ENCODE peak calls at places on chromosomes 16 and 17, in seven cellular contexts. M is SK-N-SH, X is HCT116, B is stomach, K is sigmoid colon, E is GM23338, V is spleen. T is an unnamed sample. For H3K4me1, the result is how much of the 10 kb centered on the place peaks cover.

GRCh38 chr17:78127240-78127887 is 1.2 kb downstream of the TMC6 start:
- DNase-seq in E (no peak), V (peak), M (peak), K (peak), X (no peak), B (peak), T (peak)

GRCh38 chr16:3774156-3774767 is 56.9 kb upstream of the TRAP1 start:
- DNase-seq in B (no peak), M (no peak), K (no peak), E (no peak), V (no peak), X (no peak), T (no peak)

GRCh38 chr16:81493755-81494433 is 49.3 kb downstream of the CMIP start:
- DNase-seq in M (no peak), B (peak), V (peak), K (no peak), X (peak), E (no peak), T (peak)

GRCh38 chr16:72523087-72523486 is 351.1 kb upstream of the PMFBP1 start:
- DNase-seq in K (no peak), V (no peak), E (no peak), M (no peak), X (no peak), B (no peak), T (no peak)

GRCh38 chr16:30065943-30066881 is 652 bp downstream of the ALDOA start:
- DNase-seq in B (no peak), E (peak), V (no peak), M (peak), K (no peak), X (no peak), T (no peak)

GRCh38 chr16:89506791-89507191 is 1.4 kb upstream of the SPG7 start:
- DNase-seq in M (no peak), E (no peak), B (no peak), X (no peak), V (no peak), K (no peak), T (no peak)

GRCh38 chr16:28574925-28575324 is 21.2 kb downstream of the SGF29 start:
- DNase-seq in V (no peak), B (no peak), M (peak), E (no peak), X (no peak), K (no peak), T (no peak)

GRCh38 chr16:48535831-48536599 is 74.0 kb downstream of the N4BP1 start:
- DNase-seq in E (peak), B (no peak), X (no peak), M (no peak), K (peak), V (peak), T (peak)

GRCh38 chr17:79252886-79253285 is 178.3 kb downstream of the ENGASE start:
- DNase-seq in E (no peak), K (no peak), V (no peak), X (no peak), B (no peak), M (no peak), T (no peak)

GRCh38 chr17:69141802-69142472 is at the start of gene ABCA6:
- DNase-seq in V (no peak), B (no peak), K (no peak), X (no peak), E (no peak), M (no peak), T (no peak)

GRCh38 chr16:11473728-11474127 is 113.0 kb downstream of the LITAF start:
- DNase-seq in E (no peak), B (no peak), V (no peak), K (no peak), X (no peak), M (no peak), T (no peak)

GRCh38 chr16:1677339-1677738 is 740 bp upstream of the JPT2 start:
- DNase-seq in B (no peak), K (no peak), V (no peak), M (no peak), X (no peak), E (peak), T (no peak)

DNA sequence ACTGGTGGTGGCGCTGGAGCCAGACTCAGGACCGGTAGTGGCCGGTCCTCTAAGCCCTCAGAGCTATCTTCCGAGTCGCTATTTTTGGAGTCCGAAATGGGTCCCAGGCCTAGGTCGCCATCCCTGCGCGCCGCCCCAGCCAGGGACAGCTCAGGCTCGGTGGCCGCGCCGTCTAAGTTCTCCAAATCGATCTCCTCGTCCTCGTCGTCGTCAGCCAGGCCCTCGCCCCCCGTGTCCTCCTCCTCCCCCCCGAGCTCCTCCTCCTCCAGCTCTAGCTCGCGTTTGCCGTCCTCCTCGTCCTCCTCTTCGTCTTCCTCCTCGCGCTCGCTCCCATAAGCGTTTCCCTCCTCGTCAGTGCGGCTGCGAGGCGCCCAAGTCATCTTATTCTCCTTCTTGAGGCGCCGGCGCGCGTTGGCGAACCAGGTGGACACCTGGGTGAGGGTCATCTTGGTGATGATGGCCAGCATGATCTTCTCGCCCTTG is 1.6 kb downstream of the IRX3 start:
- DNase-seq in X (no peak), B (no peak), V (no peak), M (peak), E (peak), K (no peak), T (no peak)
- H3K4me1 ChIP-seq in X (under half), B (under half), V (under half), M (under half), E (under half), K (under half), T (under half)

DNA sequence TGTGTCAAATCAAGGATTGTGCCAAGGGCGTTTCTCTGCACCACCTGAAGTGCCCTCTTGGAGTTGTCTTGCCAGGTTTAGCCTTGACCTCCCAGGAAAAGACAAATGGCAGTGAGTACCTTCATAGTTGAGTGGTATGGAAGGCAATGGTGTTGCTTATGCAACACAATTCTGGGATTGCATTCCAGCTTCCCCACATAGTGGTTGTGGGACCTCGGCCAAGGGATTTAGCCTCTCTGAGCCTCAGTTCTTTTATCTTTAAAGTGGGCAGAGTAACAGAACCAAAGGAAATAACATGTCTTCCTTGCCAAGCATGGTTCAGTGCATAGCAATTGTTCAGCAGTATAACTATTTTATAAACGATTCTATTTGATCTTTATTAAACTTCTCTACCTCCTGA is 49.4 kb downstream of the CCDC42 start:
- DNase-seq in B (no peak), X (no peak), V (no peak), M (no peak), E (no peak), K (no peak), T (no peak)
- TF ChIP-seq POLR2AphosphoS5 in B (no peak), X (no peak), V (no peak), M (no peak), E (no peak), K (no peak), T (no peak)

GRCh38 chr16:86245351-86245750 is 265.0 kb upstream of the FOXF1 start:
- DNase-seq in B (no peak), V (no peak), M (no peak), E (no peak), X (no peak), K (no peak), T (no peak)

GRCh38 chr16:86243571-86244154 is 266.7 kb upstream of the FOXF1 start:
- DNase-seq in X (no peak), V (no peak), M (no peak), B (no peak), K (peak), E (no peak), T (no peak)

GRCh38 chr16:86245895-86246294 is 264.4 kb upstream of the FOXF1 start:
- DNase-seq in V (no peak), X (no peak), K (peak), B (no peak), M (no peak), E (no peak), T (no peak)

GRCh38 chr16:86244188-86244587 is 266.1 kb upstream of the FOXF1 start:
- DNase-seq in E (no peak), X (no peak), B (no peak), K (no peak), V (no peak), M (no peak), T (no peak)

GRCh38 chr16:86244936-86245335 is 265.4 kb upstream of the FOXF1 start:
- DNase-seq in X (no peak), V (no peak), E (no peak), B (no peak), K (no peak), M (no peak), T (no peak)
- H3K4me1 ChIP-seq in X (under half), V (under half), E (under half), B (under half), K (under half), M (under half), T (under half)

DNA sequence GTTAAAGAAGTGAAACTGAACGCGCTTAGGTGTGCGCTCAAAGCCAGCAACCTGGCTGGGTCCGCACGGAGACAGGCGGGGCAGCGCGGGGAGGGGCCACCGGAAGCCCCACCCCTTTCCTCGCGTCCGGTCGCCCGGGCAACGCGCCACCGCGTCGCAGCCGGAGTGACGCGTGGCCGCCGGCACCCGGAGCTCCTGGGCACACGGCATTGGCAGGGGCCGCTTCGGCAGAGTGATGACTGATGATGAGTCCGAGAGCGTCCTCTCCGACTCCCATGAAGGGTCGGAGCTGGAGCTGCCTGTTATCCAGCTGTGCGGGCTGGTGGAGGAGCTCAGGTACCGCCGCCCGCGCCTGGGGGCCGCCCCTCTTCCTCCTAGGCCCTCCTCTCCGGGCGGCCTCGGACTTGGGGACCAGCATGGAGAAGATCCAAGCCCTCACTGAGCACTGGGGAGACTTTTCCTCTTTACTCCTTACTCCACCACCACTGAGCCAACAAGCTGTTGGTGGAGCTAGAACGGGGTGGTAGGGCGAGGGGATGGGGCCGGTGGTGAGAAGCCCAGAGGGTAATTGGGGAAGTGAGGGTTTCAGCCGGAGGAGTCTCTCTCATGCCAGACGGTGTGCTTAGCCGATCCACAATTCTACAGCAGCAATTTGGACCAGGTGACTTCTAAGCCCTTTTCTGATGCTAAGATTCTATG is 44.9 kb downstream of the PRSS54 start:
- DNase-seq in X (peak), E (peak), M (peak), B (peak), K (peak), V (peak), T (peak)
- TF ChIP-seq POLR2AphosphoS5 in X (peak), E (peak), M (no peak), B (peak), K (peak), V (peak), T (peak)

GRCh38 chr17:63833741-63834373 is 6.4 kb upstream of the FTSJ3 start:
- DNase-seq in X (no peak), K (no peak), V (no peak), E (no peak), B (no peak), M (no peak), T (no peak)
- H3K4me1 ChIP-seq in X (under half), K (under half), V (under half), E (under half), B (under half), M (under half), T (under half)

DNA sequence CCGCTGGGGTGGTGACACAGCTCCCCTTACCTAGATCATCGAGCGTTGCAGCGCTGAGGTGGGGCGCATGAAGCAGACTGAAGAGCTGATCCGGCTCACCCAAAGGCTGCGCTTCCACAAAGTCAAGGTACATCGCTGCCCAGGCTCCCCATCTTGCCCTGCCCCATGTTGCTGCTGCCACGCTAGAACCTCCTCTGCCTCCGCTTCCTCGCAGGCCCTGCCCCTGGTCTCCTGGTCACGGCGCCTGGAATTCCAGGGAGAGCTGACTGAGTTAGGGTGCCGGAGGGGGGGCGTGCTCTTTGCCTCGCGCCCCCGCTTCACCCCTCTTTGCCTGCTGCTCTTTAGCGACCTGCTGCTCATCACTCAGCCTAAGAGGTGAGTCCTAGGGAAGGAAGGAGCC is 8.5 kb downstream of the ARHGEF15 start:
- DNase-seq in M (no peak), B (no peak), K (no peak), X (no peak), V (no peak), E (peak), T (no peak)
- TF ChIP-seq POLR2AphosphoS5 in M (no peak), B (no peak), K (no peak), X (no peak), V (no peak), E (no peak), T (no peak)

GRCh38 chr17:76497699-76497978 is 3.6 kb downstream of the RHBDF2 start:
- DNase-seq in X (no peak), V (no peak), M (no peak), E (no peak), K (no peak), B (no peak), T (no peak)
- H3K4me1 ChIP-seq in X (under half), V (half or more), M (half or more), E (under half), K (under half), B (half or more), T (under half)

GRCh38 chr17:1568950-1569810 is 6.6 kb upstream of the PITPNA start:
- DNase-seq in X (no peak), B (no peak), V (no peak), E (no peak), K (no peak), M (no peak), T (no peak)
- TF ChIP-seq POLR2AphosphoS5 in X (no peak), B (no peak), V (no peak), E (no peak), K (no peak), M (no peak), T (no peak)

DNA sequence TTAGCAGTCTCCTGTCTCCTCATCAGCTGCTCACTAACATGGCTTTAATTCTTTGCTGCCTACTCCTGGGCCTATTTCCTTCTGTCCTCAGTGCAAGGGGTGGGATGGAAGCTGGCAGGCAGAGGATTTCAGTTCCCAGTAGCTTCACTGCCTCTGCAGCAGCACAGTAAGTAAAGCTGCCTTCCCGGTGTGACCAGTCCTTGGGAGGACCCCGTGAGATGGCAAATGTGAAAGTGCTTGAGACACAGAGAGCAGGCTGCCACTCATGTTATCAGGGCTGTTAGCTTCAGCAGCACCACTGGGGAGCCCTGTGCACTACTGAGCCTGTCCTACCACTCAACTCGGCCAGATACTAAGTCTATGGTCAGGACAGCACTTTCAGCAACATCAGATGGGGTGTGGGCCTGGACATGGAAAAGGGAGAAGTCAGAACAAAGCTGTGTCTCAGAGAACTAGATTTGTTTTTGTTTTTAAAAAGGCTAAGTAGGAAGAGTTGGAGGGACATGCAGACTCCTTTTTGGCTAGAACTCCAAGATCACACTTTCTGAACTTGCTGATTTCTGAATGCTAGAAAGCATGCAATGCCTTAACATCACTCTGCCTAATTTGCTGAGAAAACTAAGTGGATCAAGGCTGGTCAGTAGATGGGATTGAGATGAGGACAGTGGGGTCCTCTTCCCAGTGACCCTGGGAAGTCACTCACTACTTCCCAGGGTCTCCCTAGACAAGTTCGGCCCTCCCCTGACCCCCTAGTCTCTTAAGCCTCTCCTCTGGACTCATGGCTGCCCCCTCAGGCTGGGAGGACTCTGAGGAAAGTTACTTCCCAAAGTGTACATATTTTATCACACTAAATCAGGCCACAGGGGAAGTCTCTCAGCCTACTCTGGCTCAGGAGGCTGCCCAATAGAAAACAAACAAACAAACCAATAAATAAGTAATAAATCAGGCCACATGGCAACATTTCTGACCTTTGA is 1.1 kb downstream of the ACSF2 start:
- DNase-seq in K (peak), B (peak), M (peak), X (peak), V (no peak), E (peak), T (peak)
- H3K4me1 ChIP-seq in K (under half), B (half or more), M (under half), X (under half), V (under half), E (under half), T (under half)

GRCh38 chr16:85094812-85095211 is 17.5 kb downstream of the CIBAR2 start:
- DNase-seq in V (no peak), E (no peak), K (no peak), M (peak), X (no peak), B (no peak), T (no peak)

GRCh38 chr16:85094176-85094805 is 18.0 kb downstream of the CIBAR2 start:
- DNase-seq in E (no peak), B (no peak), K (no peak), M (no peak), V (no peak), X (no peak), T (no peak)

GRCh38 chr16:85092309-85092708 is 20.0 kb downstream of the CIBAR2 start:
- DNase-seq in E (no peak), B (no peak), X (no peak), V (no peak), K (no peak), M (no peak), T (no peak)

GRCh38 chr16:85092851-85093250 is 19.4 kb downstream of the CIBAR2 start:
- DNase-seq in V (no peak), B (no peak), X (no peak), K (no peak), M (no peak), E (no peak), T (no peak)

GRCh38 chr16:85093705-85094104 is 18.6 kb downstream of the CIBAR2 start:
- DNase-seq in E (no peak), X (no peak), B (no peak), M (no peak), V (no peak), K (no peak), T (no peak)
- TF ChIP-seq POLR2AphosphoS5 in E (no peak), X (no peak), B (no peak), M (no peak), V (no peak), K (no peak), T (no peak)

T was measured in breast epithelium.